ENCODE peak calls at places on chromosome 1, in nine cellular contexts. C, I, K, D, W, J, O, V and T are unnamed samples.

GRCh38 chr1:115670476-115671175 is 28.9 kb downstream of the VANGL1 start:
- DNase-seq in C (peak; percentile 89), I (no peak), K (no peak), D (no peak), W (no peak), J (peak; percentile 46), O (no peak), V (no peak), T (no peak)

GRCh38 chr1:212487286-212487685 is 54.6 kb downstream of the NENF start:
- DNase-seq in C (no peak), I (no peak), K (no peak), D (no peak), W (no peak), J (no peak), O (no peak), V (no peak), T (no peak)

GRCh38 chr1:228842094-228842775 is 107.0 kb downstream of the RHOU start:
- DNase-seq in C (peak; percentile 69), I (no peak), K (no peak), D (peak; percentile 82), W (peak; percentile 89), J (no peak), O (peak; percentile 83), V (no peak), T (no peak)

GRCh38 chr1:2343023-2343935 is 48.1 kb downstream of the MORN1 start:
- DNase-seq in C (no peak), I (no peak), K (no peak), D (no peak), W (no peak), J (no peak), O (peak; percentile 55), V (no peak), T (no peak)

GRCh38 chr1:7633521-7634245 is 137.4 kb upstream of the VAMP3 start:
- DNase-seq in C (no peak), I (no peak), K (no peak), D (no peak), W (no peak), J (no peak), O (no peak), V (no peak), T (no peak)

GRCh38 chr1:151715726-151716404 is 738 bp downstream of the CELF3 start:
- DNase-seq in C (peak; percentile 33), I (no peak), K (peak; percentile 67), D (no peak), W (no peak), J (no peak), O (no peak), V (no peak), T (peak; percentile 32)

GRCh38 chr1:234265321-234265720 is 107.9 kb upstream of the COA6 start:
- DNase-seq in C (no peak), I (no peak), K (no peak), D (no peak), W (no peak), J (no peak), O (no peak), V (no peak), T (no peak)

GRCh38 chr1:37875833-37876232 is 16.4 kb upstream of the MTF1 start:
- DNase-seq in C (peak; percentile 34), I (no peak), K (peak; percentile 21), D (peak; percentile 34), W (peak; percentile 33), J (no peak), O (no peak), V (no peak), T (no peak)

GRCh38 chr1:213927897-213928296 is 59.9 kb upstream of the PROX1 start:
- DNase-seq in C (no peak), I (no peak), K (no peak), D (no peak), W (no peak), J (no peak), O (no peak), V (no peak), T (no peak)

GRCh38 chr1:1370771-1371300 is 4.2 kb downstream of the AURKAIP1 start:
- DNase-seq in C (no peak), I (no peak), K (no peak), D (no peak), W (no peak), J (no peak), O (peak; percentile 69), V (no peak), T (no peak)

GRCh38 chr1:202130275-202130646 is 7.5 kb downstream of the GPR37L1 start:
- DNase-seq in C (no peak), I (no peak), K (no peak), D (no peak), W (no peak), J (no peak), O (no peak), V (no peak), T (no peak)

GRCh38 chr1:200550367-200550766 is 70.2 kb downstream of the KIF14 start:
- DNase-seq in C (no peak), I (no peak), K (no peak), D (peak; percentile 7), W (no peak), J (no peak), O (no peak), V (no peak), T (no peak)

GRCh38 chr1:103525114-103525606 is 339 bp upstream of the RNPC3 start:
- DNase-seq in C (peak; percentile 56), I (no peak), K (peak; percentile 74), D (peak; percentile 47), W (peak; percentile 37), J (no peak), O (no peak), V (no peak), T (no peak)

GRCh38 chr1:182484531-182485257 is 34.7 kb downstream of the RGSL1 start:
- DNase-seq in C (peak; percentile 98), I (no peak), K (peak; percentile 46), D (peak; percentile 17), W (no peak), J (peak; percentile 5), O (no peak), V (no peak), T (peak; percentile 23)

GRCh38 chr1:174982971-174983689 is 16.6 kb upstream of the CACYBP start:
- DNase-seq in C (peak; percentile 64), I (peak; percentile 25), K (peak; percentile 21), D (peak; percentile 66), W (peak; percentile 30), J (no peak), O (no peak), V (peak; percentile 20), T (peak; percentile 46)

GRCh38 chr1:30907641-30908445 is 715 bp downstream of the SDC3 start:
- DNase-seq in C (no peak), I (no peak), K (peak; percentile 20), D (no peak), W (no peak), J (no peak), O (peak; percentile 80), V (no peak), T (no peak)

GRCh38 chr1:151968058-151968457 is 25.6 kb downstream of the S100A10 start:
- DNase-seq in C (peak; percentile 72), I (peak; percentile 21), K (peak; percentile 65), D (peak; percentile 81), W (peak; percentile 72), J (peak; percentile 55), O (no peak), V (peak; percentile 26), T (no peak)